ENCODE peak calls at places on chromosome 9, in six cellular contexts. G is upper lobe of left lung, D is sigmoid colon, X is neuronal stem cell, W is ovary, M is neural progenitor cell. B is an unnamed sample.

GRCh38 chr9:128026255-128027165 is 40.6 kb downstream of the NAIF1 start:
- DNase-seq in W (no peak), G (peak; percentile 31), D (no peak), M (no peak), X (no peak), B (peak; percentile 93)

GRCh38 chr9:114037961-114038723 is 40.0 kb downstream of the AMBP start:
- DNase-seq in D (peak; percentile 32), X (peak; percentile 75), W (no peak), M (peak; percentile 96), G (peak; percentile 10), B (no peak)

GRCh38 chr9:12884736-12885395 is 110.0 kb downstream of the LURAP1L start:
- DNase-seq in W (no peak), M (peak; percentile 20), G (no peak), X (no peak), D (no peak), B (no peak)

GRCh38 chr9:124800306-124801259 is 23.6 kb downstream of the OLFML2A start:
- DNase-seq in W (no peak), D (no peak), X (no peak), M (no peak), G (peak; percentile 56), B (no peak)

GRCh38 chr9:19975499-19975898 is 186.7 kb upstream of the SLC24A2 start:
- DNase-seq in X (no peak), M (no peak), W (no peak), D (no peak), G (no peak), B (no peak)

GRCh38 chr9:69027355-69028097 is 8.0 kb upstream of the FXN start:
- DNase-seq in W (no peak), G (peak; percentile 34), X (peak; percentile 46), D (no peak), M (peak; percentile 71), B (peak; percentile 63)

GRCh38 chr9:68672215-68672614 is 32.8 kb upstream of the PIP5K1B start:
- DNase-seq in W (no peak), M (no peak), G (no peak), X (no peak), D (no peak), B (no peak)

GRCh38 chr9:5042661-5043178 is 57.6 kb downstream of the JAK2 start:
- DNase-seq in G (no peak), X (no peak), W (no peak), D (no peak), M (no peak), B (no peak)

GRCh38 chr9:107667700-107668099 is 178.1 kb upstream of the KLF4 start:
- DNase-seq in G (peak; percentile 21), D (no peak), X (no peak), W (no peak), M (no peak), B (no peak)

GRCh38 chr9:26551451-26551850 is 341.2 kb downstream of the CAAP1 start:
- DNase-seq in X (no peak), G (no peak), W (no peak), D (no peak), M (no peak), B (no peak)

GRCh38 chr9:34498511-34498910 is 24.3 kb downstream of the ENHO start:
- DNase-seq in G (no peak), M (no peak), X (no peak), D (no peak), W (no peak), B (no peak)

GRCh38 chr9:16782490-16782889 is 88.0 kb downstream of the BNC2 start:
- DNase-seq in M (no peak), D (no peak), W (no peak), G (no peak), X (no peak), B (no peak)

GRCh38 chr9:127097683-127098082 is 24.8 kb downstream of the ANGPTL2 start:
- DNase-seq in M (no peak), X (no peak), G (no peak), W (no peak), D (peak; percentile 46), B (no peak)

GRCh38 chr9:135136481-135136880 is 49.0 kb downstream of the OLFM1 start:
- DNase-seq in X (no peak), W (no peak), G (no peak), M (no peak), D (no peak), B (no peak)

GRCh38 chr9:135135927-135136311 is 48.5 kb downstream of the OLFM1 start:
- DNase-seq in D (no peak), G (no peak), X (no peak), W (no peak), M (no peak), B (no peak)

GRCh38 chr9:135137398-135137832 is 49.9 kb downstream of the OLFM1 start:
- DNase-seq in W (no peak), M (peak; percentile 90), X (peak; percentile 78), G (no peak), D (no peak), B (no peak)

GRCh38 chr9:135138078-135138855 is 50.8 kb downstream of the OLFM1 start:
- DNase-seq in D (no peak), W (no peak), G (no peak), X (no peak), M (no peak), B (no peak)

GRCh38 chr9:135136991-135137390 is 49.5 kb downstream of the OLFM1 start:
- DNase-seq in G (no peak), W (no peak), X (peak; percentile 40), D (no peak), M (peak; percentile 65), B (no peak)
- H3K9me3 ChIP-seq in G (no peaks in the 10 kb centered on the region), W (no peaks in the 10 kb centered on the region), X (peaks cover 20% of the 10 kb centered on the region), D (no peaks in the 10 kb centered on the region), M (no peaks in the 10 kb centered on the region), B (peaks cover 5% of the 10 kb centered on the region)

GRCh38 chr9:87500894-87501656 is 3.4 kb downstream of the DAPK1 start:
- DNase-seq in M (no peak), W (no peak), D (no peak), X (no peak), G (no peak), B (no peak)

GRCh38 chr9:87498816-87499454 is 1.3 kb downstream of the DAPK1 start:
- DNase-seq in G (no peak), W (no peak), X (peak; percentile 9), D (no peak), M (peak; percentile 35), B (no peak)

GRCh38 chr9:87500491-87500890 is 2.8 kb downstream of the DAPK1 start:
- DNase-seq in X (no peak), G (no peak), D (no peak), M (no peak), W (no peak), B (no peak)

GRCh38 chr9:87498046-87498815 is 564 bp downstream of the DAPK1 start:
- DNase-seq in D (peak; percentile 78), G (peak; percentile 64), X (peak; percentile 66), W (peak; percentile 47), M (peak; percentile 83), B (no peak)

GRCh38 chr9:87499455-87500015 is 1.9 kb downstream of the DAPK1 start:
- DNase-seq in G (no peak), M (no peak), W (no peak), D (no peak), X (no peak), B (no peak)
- H3K4me3 ChIP-seq in G (peak overlapping the region; percentile 81), M (peak overlapping the region; percentile 66), W (peak overlapping the region; percentile 87), D (peak overlapping the region; percentile 94), X (no peak overlapping the region), B (no peak overlapping the region)

DNA sequence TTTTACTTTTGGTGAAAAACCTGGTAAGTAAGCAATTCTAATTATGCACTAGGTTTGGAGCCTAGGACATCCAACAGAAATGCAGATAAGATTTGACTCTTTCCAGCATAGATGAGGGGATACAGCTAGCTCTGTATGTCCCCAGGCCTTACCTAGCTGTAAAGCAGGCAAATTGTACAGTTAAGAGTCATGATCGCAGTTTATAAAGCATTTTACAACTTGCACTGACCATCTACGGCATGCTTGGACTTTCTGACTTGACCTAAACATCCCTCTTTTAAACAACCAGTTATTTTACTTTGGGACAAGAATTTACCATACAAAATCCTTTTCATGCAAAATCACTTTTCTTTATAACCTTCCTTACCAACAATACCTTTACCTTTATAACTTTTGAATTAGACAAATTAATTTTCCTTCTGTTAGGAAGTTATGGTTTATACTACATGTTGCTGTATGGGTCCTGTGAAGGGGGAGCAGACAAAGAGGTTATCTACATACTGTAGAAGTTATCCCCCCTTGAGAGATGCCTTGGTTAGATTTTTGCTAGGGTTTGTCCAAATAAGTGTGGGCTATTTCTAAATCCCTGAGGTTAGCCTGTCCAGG is 36.8 kb downstream of the FGD3 start:
- DNase-seq in X (peak; percentile 35), W (no peak), M (peak; percentile 50), G (no peak), D (no peak), B (no peak)
- H3K9me3 ChIP-seq in X (peaks cover 12% of the 10 kb centered on the region), W (no peaks in the 10 kb centered on the region), M (peaks cover 23% of the 10 kb centered on the region), G (no peaks in the 10 kb centered on the region), D (peaks cover 3% of the 10 kb centered on the region), B (no peaks in the 10 kb centered on the region)

GRCh38 chr9:105385372-105385985 is 62.4 kb upstream of the FSD1L start:
- DNase-seq in D (peak; percentile 78), W (peak; percentile 37), M (no peak), G (no peak), X (no peak), B (peak; percentile 41)
- H3K4me3 ChIP-seq in D (peak overlapping the region; percentile 8), W (peak overlapping the region; percentile 34), M (no peak overlapping the region), G (no peak overlapping the region), X (no peak overlapping the region), B (peak overlapping the region; percentile 59)

GRCh38 chr9:133278161-133279131 is 3.4 kb upstream of the ABO start:
- DNase-seq in X (no peak), W (no peak), G (no peak), M (no peak), D (no peak), B (no peak)
- H3K9me3 ChIP-seq in X (peaks cover 18% of the 10 kb centered on the region), W (no peaks in the 10 kb centered on the region), G (no peaks in the 10 kb centered on the region), M (no peaks in the 10 kb centered on the region), D (no peaks in the 10 kb centered on the region), B (peaks cover 6% of the 10 kb centered on the region)

GRCh38 chr9:76395381-76395780 is 1.2 kb upstream of the RFK start:
- DNase-seq in W (no peak), X (no peak), G (no peak), M (no peak), D (no peak), B (no peak)
- H3K4me3 ChIP-seq in W (peak overlapping the region; percentile 95), X (no peak overlapping the region), G (peak overlapping the region; percentile 78), M (peak overlapping the region; percentile 64), D (no peak overlapping the region), B (no peak overlapping the region)

DNA sequence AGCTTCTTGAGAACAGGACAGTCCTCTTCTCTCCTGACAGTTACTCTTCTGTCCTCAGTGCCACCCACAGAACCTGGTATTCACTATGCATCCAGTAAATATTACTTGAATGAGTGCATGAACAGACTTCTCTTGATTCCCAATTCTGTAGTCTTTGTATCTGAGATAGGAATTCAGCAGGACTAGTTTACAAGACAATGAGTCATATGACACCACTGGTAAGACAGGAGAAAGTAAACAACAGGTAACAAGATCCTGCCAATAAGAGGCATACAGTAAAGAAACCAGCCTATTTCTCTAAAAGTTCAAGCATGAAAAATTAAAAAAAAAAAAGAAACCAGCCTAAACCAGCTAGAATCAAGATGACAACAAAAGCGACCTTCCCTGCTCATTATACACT is 6.2 kb downstream of the ZNF883 start:
- DNase-seq in W (no peak), X (no peak), G (no peak), M (no peak), D (no peak), B (no peak)
- H3K9me3 ChIP-seq in W (no peaks in the 10 kb centered on the region), X (peaks cover 17% of the 10 kb centered on the region), G (peaks cover 49% of the 10 kb centered on the region), M (peaks cover 22% of the 10 kb centered on the region), D (peaks cover 9% of the 10 kb centered on the region), B (no peaks in the 10 kb centered on the region)